ENCODE peak calls at places on chromosome 1, in ten cellular contexts. One of them, this sample, is unnamed.

GRCh38 chr1:162357681-162358266 is 18.9 kb downstream of the SPATA46 start:
- DNase-seq in tibial nerve: no peak
- DNase-seq in GM12878: no peak
- DNase-seq in transverse colon: no peak
- DNase-seq in ovary: no peak
- DNase-seq in HepG2: peak
- DNase-seq in A549: peak
- DNase-seq in SK-N-SH: peak
- DNase-seq in K562: peak
- DNase-seq in H1: no peak
- DNase-seq in this sample: no peak

GRCh38 chr1:51937112-51937511 is 53.4 kb downstream of the RAB3B start:
- DNase-seq in A549: no peak
- DNase-seq in HepG2: no peak
- DNase-seq in SK-N-SH: no peak
- DNase-seq in GM12878: no peak
- DNase-seq in K562: no peak
- DNase-seq in tibial nerve: no peak
- DNase-seq in transverse colon: no peak
- DNase-seq in H1: no peak
- DNase-seq in ovary: no peak
- DNase-seq in this sample: no peak

GRCh38 chr1:204225841-204226745 is 12.3 kb upstream of the GOLT1A start:
- DNase-seq in A549: no peak
- DNase-seq in H1: no peak
- DNase-seq in SK-N-SH: no peak
- DNase-seq in transverse colon: peak
- DNase-seq in K562: no peak
- DNase-seq in GM12878: no peak
- DNase-seq in ovary: no peak
- DNase-seq in tibial nerve: no peak
- DNase-seq in HepG2: peak
- DNase-seq in this sample: peak

GRCh38 chr1:170640581-170640980 is 23.4 kb upstream of the PRRX1 start:
- DNase-seq in tibial nerve: no peak
- DNase-seq in GM12878: no peak
- DNase-seq in K562: no peak
- DNase-seq in HepG2: no peak
- DNase-seq in A549: no peak
- DNase-seq in transverse colon: no peak
- DNase-seq in H1: no peak
- DNase-seq in ovary: no peak
- DNase-seq in SK-N-SH: no peak
- DNase-seq in this sample: no peak

GRCh38 chr1:25458550-25459298 is 28.0 kb downstream of the MACO1 start:
- DNase-seq in K562: no peak
- DNase-seq in ovary: no peak
- DNase-seq in A549: no peak
- DNase-seq in GM12878: no peak
- DNase-seq in HepG2: peak
- DNase-seq in SK-N-SH: no peak
- DNase-seq in tibial nerve: no peak
- DNase-seq in transverse colon: no peak
- DNase-seq in H1: no peak
- DNase-seq in this sample: no peak

GRCh38 chr1:41494351-41495170 is 10.1 kb upstream of the EDN2 start:
- DNase-seq in SK-N-SH: no peak
- DNase-seq in K562: no peak
- DNase-seq in H1: no peak
- DNase-seq in ovary: no peak
- DNase-seq in tibial nerve: no peak
- DNase-seq in HepG2: no peak
- DNase-seq in transverse colon: no peak
- DNase-seq in GM12878: no peak
- DNase-seq in A549: no peak
- DNase-seq in this sample: no peak

GRCh38 chr1:225896937-225897549 is 8.1 kb upstream of the LEFTY1 start:
- DNase-seq in HepG2: peak
- DNase-seq in H1: no peak
- DNase-seq in tibial nerve: no peak
- DNase-seq in GM12878: peak
- DNase-seq in transverse colon: peak
- DNase-seq in K562: peak
- DNase-seq in ovary: no peak
- DNase-seq in SK-N-SH: no peak
- DNase-seq in A549: peak
- DNase-seq in this sample: peak

GRCh38 chr1:168102482-168102881 is 34.2 kb downstream of the GPR161 start:
- DNase-seq in K562: no peak
- DNase-seq in HepG2: no peak
- DNase-seq in SK-N-SH: no peak
- DNase-seq in H1: no peak
- DNase-seq in A549: no peak
- DNase-seq in tibial nerve: no peak
- DNase-seq in ovary: no peak
- DNase-seq in transverse colon: no peak
- DNase-seq in GM12878: no peak
- DNase-seq in this sample: no peak

GRCh38 chr1:178124115-178124514 is 30.2 kb downstream of the RASAL2 start:
- DNase-seq in tibial nerve: no peak
- DNase-seq in K562: no peak
- DNase-seq in SK-N-SH: no peak
- DNase-seq in H1: no peak
- DNase-seq in A549: no peak
- DNase-seq in GM12878: no peak
- DNase-seq in ovary: no peak
- DNase-seq in transverse colon: no peak
- DNase-seq in HepG2: no peak
- DNase-seq in this sample: no peak

GRCh38 chr1:50742523-50742922 is 217.5 kb downstream of the FAF1 start:
- DNase-seq in HepG2: no peak
- DNase-seq in H1: no peak
- DNase-seq in GM12878: no peak
- DNase-seq in K562: no peak
- DNase-seq in A549: no peak
- DNase-seq in SK-N-SH: no peak
- DNase-seq in transverse colon: no peak
- DNase-seq in ovary: no peak
- DNase-seq in tibial nerve: no peak
- DNase-seq in this sample: no peak

GRCh38 chr1:110896090-110896489 is 23.1 kb downstream of the CD53 start:
- DNase-seq in H1: no peak
- DNase-seq in SK-N-SH: no peak
- DNase-seq in K562: no peak
- DNase-seq in A549: no peak
- DNase-seq in GM12878: no peak
- DNase-seq in HepG2: no peak
- DNase-seq in tibial nerve: no peak
- DNase-seq in transverse colon: no peak
- DNase-seq in ovary: no peak
- DNase-seq in this sample: no peak

GRCh38 chr1:88502814-88503339 is 181.2 kb upstream of the PKN2 start:
- DNase-seq in GM12878: no peak
- DNase-seq in A549: no peak
- DNase-seq in H1: no peak
- DNase-seq in HepG2: no peak
- DNase-seq in tibial nerve: no peak
- DNase-seq in SK-N-SH: no peak
- DNase-seq in ovary: no peak
- DNase-seq in transverse colon: no peak
- DNase-seq in K562: no peak
- DNase-seq in this sample: no peak

GRCh38 chr1:31122101-31122735 is 56.7 kb upstream of the PUM1 start:
- DNase-seq in H1: no peak
- DNase-seq in GM12878: no peak
- DNase-seq in K562: no peak
- DNase-seq in tibial nerve: no peak
- DNase-seq in HepG2: no peak
- DNase-seq in transverse colon: no peak
- DNase-seq in A549: no peak
- DNase-seq in SK-N-SH: peak
- DNase-seq in ovary: no peak
- DNase-seq in this sample: no peak

GRCh38 chr1:235822685-235823084 is 44.0 kb downstream of the LYST start:
- DNase-seq in K562: no peak
- DNase-seq in tibial nerve: no peak
- DNase-seq in ovary: no peak
- DNase-seq in H1: no peak
- DNase-seq in HepG2: no peak
- DNase-seq in SK-N-SH: no peak
- DNase-seq in A549: no peak
- DNase-seq in GM12878: no peak
- DNase-seq in transverse colon: no peak
- DNase-seq in this sample: no peak

DNA sequence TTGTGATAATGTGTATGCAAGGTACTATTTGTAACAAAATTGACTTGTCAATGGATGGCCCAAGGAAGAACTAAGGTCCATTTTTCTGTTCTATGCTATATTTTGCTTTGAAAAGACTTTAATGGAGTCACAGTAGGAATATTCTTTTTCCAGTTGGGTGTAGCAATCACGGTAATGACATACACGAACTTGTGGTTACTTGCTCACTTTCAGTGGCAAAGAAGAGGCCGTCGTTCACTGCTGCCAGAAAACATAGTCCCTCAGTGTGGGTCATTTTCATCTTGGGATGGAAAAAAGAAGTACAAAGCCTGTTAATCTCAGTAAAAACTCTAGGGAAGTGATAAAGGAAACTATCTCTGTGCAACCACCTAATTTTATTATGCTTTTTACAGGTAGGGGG is 47.8 kb upstream of the LAMC2 start:
- DNase-seq in K562: no peak
- DNase-seq in transverse colon: no peak
- DNase-seq in GM12878: no peak
- DNase-seq in SK-N-SH: no peak
- DNase-seq in HepG2: no peak
- DNase-seq in ovary: no peak
- DNase-seq in A549: no peak
- DNase-seq in tibial nerve: no peak
- DNase-seq in H1: no peak
- DNase-seq in this sample: no peak
- TF ChIP-seq EP300 in K562: no peak
- TF ChIP-seq EP300 in transverse colon: no peak
- TF ChIP-seq EP300 in GM12878: no peak
- TF ChIP-seq EP300 in SK-N-SH: no peak
- TF ChIP-seq EP300 in HepG2: no peak
- TF ChIP-seq EP300 in ovary: no peak
- TF ChIP-seq EP300 in A549: no peak
- TF ChIP-seq EP300 in tibial nerve: no peak
- TF ChIP-seq EP300 in H1: no peak
- TF ChIP-seq EP300 in this sample: no peak

GRCh38 chr1:64523938-64524337 is 54.0 kb downstream of the CACHD1 start:
- DNase-seq in K562: no peak
- DNase-seq in tibial nerve: no peak
- DNase-seq in GM12878: no peak
- DNase-seq in SK-N-SH: no peak
- DNase-seq in HepG2: no peak
- DNase-seq in ovary: no peak
- DNase-seq in transverse colon: no peak
- DNase-seq in A549: no peak
- DNase-seq in H1: no peak
- DNase-seq in this sample: no peak

GRCh38 chr1:64527191-64527590 is 57.3 kb downstream of the CACHD1 start:
- DNase-seq in transverse colon: no peak
- DNase-seq in HepG2: no peak
- DNase-seq in tibial nerve: no peak
- DNase-seq in A549: no peak
- DNase-seq in GM12878: no peak
- DNase-seq in ovary: no peak
- DNase-seq in H1: no peak
- DNase-seq in SK-N-SH: no peak
- DNase-seq in K562: no peak
- DNase-seq in this sample: no peak

GRCh38 chr1:64525116-64525686 is 55.3 kb downstream of the CACHD1 start:
- DNase-seq in K562: no peak
- DNase-seq in GM12878: no peak
- DNase-seq in SK-N-SH: no peak
- DNase-seq in A549: no peak
- DNase-seq in tibial nerve: no peak
- DNase-seq in ovary: no peak
- DNase-seq in H1: no peak
- DNase-seq in transverse colon: no peak
- DNase-seq in HepG2: no peak
- DNase-seq in this sample: no peak

GRCh38 chr1:64524614-64525013 is 54.7 kb downstream of the CACHD1 start:
- DNase-seq in H1: no peak
- DNase-seq in SK-N-SH: no peak
- DNase-seq in K562: no peak
- DNase-seq in ovary: no peak
- DNase-seq in tibial nerve: no peak
- DNase-seq in HepG2: no peak
- DNase-seq in A549: no peak
- DNase-seq in GM12878: no peak
- DNase-seq in transverse colon: no peak
- DNase-seq in this sample: no peak

GRCh38 chr1:64526312-64526711 is 56.4 kb downstream of the CACHD1 start:
- DNase-seq in transverse colon: no peak
- DNase-seq in tibial nerve: no peak
- DNase-seq in K562: no peak
- DNase-seq in H1: no peak
- DNase-seq in HepG2: no peak
- DNase-seq in GM12878: no peak
- DNase-seq in ovary: no peak
- DNase-seq in A549: no peak
- DNase-seq in SK-N-SH: no peak
- DNase-seq in this sample: no peak
- H3K27ac ChIP-seq in transverse colon: no peak
- H3K27ac ChIP-seq in tibial nerve: no peak
- H3K27ac ChIP-seq in K562: no peak
- H3K27ac ChIP-seq in H1: no peak
- H3K27ac ChIP-seq in HepG2: no peak
- H3K27ac ChIP-seq in GM12878: no peak
- H3K27ac ChIP-seq in ovary: peak
- H3K27ac ChIP-seq in A549: no peak
- H3K27ac ChIP-seq in SK-N-SH: no peak
- H3K27ac ChIP-seq in this sample: peak

GRCh38 chr1:98323906-98324358 is 337.6 kb upstream of the SNX7 start:
- DNase-seq in GM12878: no peak
- DNase-seq in A549: peak
- DNase-seq in H1: peak
- DNase-seq in transverse colon: peak
- DNase-seq in K562: no peak
- DNase-seq in SK-N-SH: no peak
- DNase-seq in HepG2: no peak
- DNase-seq in ovary: no peak
- DNase-seq in tibial nerve: peak
- DNase-seq in this sample: peak
- TF ChIP-seq EP300 in GM12878: no peak
- TF ChIP-seq EP300 in A549: peak
- TF ChIP-seq EP300 in H1: no peak
- TF ChIP-seq EP300 in transverse colon: no peak
- TF ChIP-seq EP300 in K562: no peak
- TF ChIP-seq EP300 in SK-N-SH: no peak
- TF ChIP-seq EP300 in HepG2: no peak
- TF ChIP-seq EP300 in ovary: no peak
- TF ChIP-seq EP300 in tibial nerve: peak
- TF ChIP-seq EP300 in this sample: no peak

DNA sequence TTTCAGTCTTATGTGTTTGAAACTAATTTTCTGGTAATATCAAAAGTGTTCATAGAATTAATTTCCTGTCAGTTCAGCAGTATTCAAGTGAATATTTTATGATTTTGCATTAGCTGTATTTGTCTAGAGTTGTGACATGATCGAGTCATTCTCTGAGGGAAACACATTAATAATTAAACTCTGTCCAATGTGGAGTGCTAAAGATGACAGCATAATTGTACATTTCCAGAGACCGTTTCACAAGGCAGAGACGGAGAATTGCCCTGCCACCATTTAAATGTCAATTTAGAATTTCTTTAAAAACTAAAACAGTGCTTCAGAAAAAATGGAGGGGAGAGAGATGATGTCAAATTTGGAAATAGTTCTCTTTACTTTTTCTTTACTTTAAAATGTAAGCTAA is 1359.1 kb upstream of the ADGRL4 start:
- DNase-seq in K562: no peak
- DNase-seq in GM12878: no peak
- DNase-seq in A549: no peak
- DNase-seq in transverse colon: no peak
- DNase-seq in HepG2: no peak
- DNase-seq in H1: no peak
- DNase-seq in ovary: no peak
- DNase-seq in SK-N-SH: no peak
- DNase-seq in tibial nerve: no peak
- DNase-seq in this sample: no peak
- H3K27ac ChIP-seq in K562: no peak
- H3K27ac ChIP-seq in GM12878: no peak
- H3K27ac ChIP-seq in A549: no peak
- H3K27ac ChIP-seq in transverse colon: no peak
- H3K27ac ChIP-seq in HepG2: no peak
- H3K27ac ChIP-seq in H1: no peak
- H3K27ac ChIP-seq in ovary: no peak
- H3K27ac ChIP-seq in SK-N-SH: no peak
- H3K27ac ChIP-seq in tibial nerve: no peak
- H3K27ac ChIP-seq in this sample: no peak

This sample was measured in stomach.